ENCODE peak calls at places on chromosome 11, in seven cellular contexts. W is body of pancreas, J is cardiac muscle cell, X is right atrium auricular region, Q is pancreas, U is heart right ventricle, K is heart left ventricle. B is an unnamed sample. For H3K4me1, the result is how much of the 10 kb centered on the place peaks cover.

GRCh38 chr11:68994891-68995280 is 14.1 kb upstream of the MRGPRD start:
- DNase-seq in Q (no peak), X (no peak), J (no peak), K (no peak), U (no peak), W (no peak), B (no peak)

GRCh38 chr11:61702701-61703312 is 22.6 kb downstream of the DAGLA start:
- DNase-seq in W (no peak), K (no peak), Q (no peak), X (no peak), U (no peak), J (no peak), B (no peak)

GRCh38 chr11:105000797-105001196 is 22.2 kb downstream of the CASP5 start:
- DNase-seq in W (no peak), J (no peak), Q (peak), X (no peak), U (peak), K (no peak), B (no peak)

GRCh38 chr11:73213196-73214143 is 4.6 kb upstream of the P2RY2 start:
- DNase-seq in U (no peak), X (no peak), K (no peak), J (no peak), Q (no peak), W (no peak), B (no peak)

GRCh38 chr11:66006891-66007176 is 4.5 kb downstream of the BANF1 start:
- DNase-seq in J (no peak), U (no peak), W (no peak), Q (no peak), X (no peak), K (no peak), B (no peak)

GRCh38 chr11:6576471-6577373 is 26.7 kb downstream of the RRP8 start:
- DNase-seq in K (peak), J (peak), Q (no peak), U (no peak), W (no peak), X (no peak), B (no peak)

GRCh38 chr11:118622376-118623290 is 15.2 kb downstream of the PHLDB1 start:
- DNase-seq in X (no peak), W (peak), U (peak), K (peak), Q (peak), J (peak), B (peak)

GRCh38 chr11:45620243-45620642 is 45.2 kb downstream of the CHST1 start:
- DNase-seq in Q (no peak), K (no peak), W (no peak), U (no peak), X (no peak), J (no peak), B (no peak)

GRCh38 chr11:67400251-67400941 is 1.3 kb downstream of the PPP1CA start:
- DNase-seq in X (no peak), J (peak), Q (no peak), W (no peak), U (no peak), K (no peak), B (no peak)

GRCh38 chr11:19025799-19026406 is 34.6 kb downstream of the MRGPRX2 start:
- DNase-seq in U (no peak), J (peak), X (no peak), Q (no peak), W (no peak), K (peak), B (peak)

GRCh38 chr11:115500547-115501503 is 3.4 kb downstream of the CADM1 start:
- DNase-seq in K (no peak), J (no peak), U (no peak), W (no peak), Q (no peak), X (no peak), B (peak)

GRCh38 chr11:46348986-46349401 is 1.7 kb downstream of the DGKZ start:
- DNase-seq in X (no peak), W (no peak), K (no peak), Q (no peak), J (no peak), U (no peak), B (no peak)

GRCh38 chr11:117583063-117583801 is 213.8 kb downstream of the DSCAML1 start:
- DNase-seq in Q (no peak), X (no peak), K (no peak), U (no peak), J (peak), W (no peak), B (no peak)

GRCh38 chr11:115963170-115963569 is 459.0 kb upstream of the CADM1 start:
- DNase-seq in K (no peak), W (no peak), X (no peak), U (no peak), J (peak), Q (no peak), B (no peak)

GRCh38 chr11:65442952-65443351 is 20.4 kb downstream of the NEAT1 start:
- DNase-seq in X (peak), J (peak), W (no peak), Q (no peak), U (no peak), K (no peak), B (no peak)

GRCh38 chr11:64241175-64241429 is 207 bp downstream of the FKBP2 start:
- DNase-seq in J (peak), Q (no peak), X (no peak), W (no peak), K (no peak), U (no peak), B (peak)

GRCh38 chr11:64242920-64243854 is 2.3 kb downstream of the FKBP2 start:
- DNase-seq in X (no peak), K (no peak), W (no peak), J (no peak), Q (no peak), U (no peak), B (no peak)

GRCh38 chr11:64240467-64241174 is at the start of gene FKBP2:
- DNase-seq in W (peak), Q (peak), U (peak), K (peak), J (peak), X (peak), B (peak)

GRCh38 chr11:64239662-64240466 is 1.0 kb upstream of the FKBP2 start:
- DNase-seq in W (peak), X (no peak), U (no peak), K (no peak), J (no peak), Q (peak), B (no peak)

GRCh38 chr11:64241430-64242153 is 697 bp downstream of the FKBP2 start:
- DNase-seq in W (peak), Q (peak), U (peak), J (peak), K (peak), X (peak), B (peak)
- H3K4me1 ChIP-seq in W (half or more), Q (under half), U (under half), J (under half), K (half or more), X (under half), B (under half)

DNA sequence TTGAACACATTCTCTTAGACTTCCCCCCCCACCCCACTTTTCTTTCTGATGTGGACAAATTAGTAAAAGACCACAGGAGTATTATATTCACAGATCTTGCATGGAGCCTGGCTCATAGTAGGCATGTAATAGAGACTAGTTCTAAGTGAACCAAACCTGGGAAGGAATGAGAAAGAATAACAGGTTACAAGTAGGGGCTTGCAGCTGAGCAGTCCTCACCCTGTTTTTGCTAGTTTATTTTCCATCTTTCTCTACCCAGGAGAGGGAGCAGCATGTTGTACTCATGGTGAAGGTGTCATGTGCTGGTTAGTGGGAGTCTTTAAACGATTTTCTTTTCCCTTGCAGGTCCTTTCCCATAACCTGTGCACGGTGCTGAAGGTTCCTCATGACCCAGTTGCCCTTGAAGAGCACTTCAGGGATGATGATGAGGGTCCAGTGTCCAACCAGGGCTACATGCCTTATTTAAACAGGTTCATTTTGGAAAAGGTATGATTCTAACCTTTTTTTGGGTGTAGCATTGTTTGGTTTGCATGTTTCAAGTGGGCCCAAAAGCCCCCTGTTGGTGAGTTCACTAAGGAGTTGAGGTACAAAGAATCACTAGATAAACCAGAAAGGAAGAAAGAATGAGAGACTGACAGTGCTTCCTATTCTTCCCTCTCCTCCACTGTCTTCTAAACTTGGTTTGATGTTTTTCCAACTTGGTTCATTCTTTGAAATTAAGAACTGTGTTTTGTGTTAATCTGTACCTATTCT is 30.1 kb downstream of the SWAP70 start:
- DNase-seq in K (no peak), X (no peak), J (no peak), W (no peak), U (no peak), Q (no peak), B (peak)
- TF ChIP-seq CTCF in K (no peak), X (no peak), J (no peak), W (no peak), U (no peak), Q (no peak), B (peak)

DNA sequence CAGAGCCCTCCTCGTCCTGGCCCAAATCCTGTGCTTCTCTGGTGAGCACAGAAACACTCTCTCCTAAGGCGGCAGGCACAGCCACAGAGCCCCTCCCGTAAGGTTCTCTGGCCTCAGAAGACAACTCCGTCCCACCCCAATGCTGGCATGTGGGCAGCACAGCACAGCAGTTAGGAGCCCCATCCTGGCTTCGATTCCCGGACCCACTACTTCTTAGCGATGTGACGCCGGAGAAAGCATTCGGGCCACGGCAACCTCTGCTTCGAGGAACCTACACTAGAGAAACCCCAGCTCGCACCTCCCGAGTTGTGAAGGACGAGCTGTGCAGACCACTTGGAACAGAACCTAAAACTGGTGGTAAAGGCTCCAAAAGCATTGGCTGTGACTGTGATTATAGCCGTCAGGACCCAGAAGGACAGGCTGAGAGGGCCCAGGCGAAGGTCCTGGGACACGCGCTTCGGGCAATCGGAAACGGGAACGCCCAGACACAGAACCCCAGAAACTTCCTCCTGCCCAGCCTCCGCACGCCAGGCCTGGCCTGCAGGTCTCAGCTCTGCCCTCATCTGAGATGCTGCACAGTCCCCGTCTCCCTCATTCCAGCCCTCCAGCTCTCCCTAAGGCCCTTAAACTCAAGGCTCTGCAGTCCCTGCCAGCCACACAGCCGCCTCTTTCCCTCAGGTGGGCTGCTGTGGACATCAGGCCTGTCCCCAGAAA is 26.6 kb downstream of the IGSF9B start:
- DNase-seq in X (no peak), J (no peak), U (no peak), K (no peak), Q (no peak), W (no peak), B (no peak)
- H3K27ac ChIP-seq in X (no peak), J (no peak), U (no peak), K (no peak), Q (no peak), W (no peak), B (no peak)

DNA sequence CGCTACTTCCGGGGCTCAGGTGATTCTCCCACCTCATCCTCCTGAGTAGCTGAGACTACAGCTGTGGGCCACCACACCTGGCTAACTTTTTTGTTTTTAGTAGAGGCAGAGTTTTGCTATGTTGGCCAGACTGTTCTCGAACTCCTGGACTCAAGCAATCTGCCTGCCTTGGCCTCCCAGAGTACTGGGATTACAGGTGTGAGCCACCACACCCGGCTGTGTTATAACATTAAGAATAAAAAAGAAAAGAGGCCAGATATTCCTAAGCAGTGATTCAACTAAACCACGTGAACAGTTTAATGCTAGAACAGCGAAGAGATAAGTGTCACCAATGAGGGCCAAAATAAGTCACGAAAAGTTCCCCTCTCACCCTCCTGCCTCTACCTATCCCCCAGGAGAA is 3.7 kb downstream of the PRDM10 start:
- DNase-seq in Q (no peak), W (no peak), J (no peak), U (no peak), X (no peak), K (no peak), B (no peak)
- H3K4me1 ChIP-seq in Q (under half), W (under half), J (under half), U (under half), X (under half), K (under half), B (under half)

GRCh38 chr11:2809854-2810253 is 75.7 kb downstream of the CDKN1C start:
- DNase-seq in W (no peak), J (no peak), X (no peak), Q (no peak), U (no peak), K (no peak), B (no peak)
- TF ChIP-seq CTCF in W (no peak), J (no peak), X (no peak), Q (no peak), U (no peak), K (no peak), B (no peak)

GRCh38 chr11:77276271-77276670 is 25.2 kb downstream of the GDPD4 start:
- DNase-seq in U (no peak), X (no peak), K (no peak), Q (no peak), W (no peak), J (peak), B (no peak)
- H3K27ac ChIP-seq in U (no peak), X (no peak), K (no peak), Q (no peak), W (no peak), J (no peak), B (no peak)

GRCh38 chr11:3893311-3893710 is 37.8 kb downstream of the STIM1 start:
- DNase-seq in U (no peak), K (no peak), Q (no peak), W (no peak), J (no peak), X (no peak), B (no peak)
- H3K4me1 ChIP-seq in U (under half), K (under half), Q (under half), W (under half), J (under half), X (under half), B (under half)

GRCh38 chr11:30128269-30128932 is 102.4 kb upstream of the FSHB start:
- DNase-seq in K (no peak), U (no peak), Q (no peak), W (peak), J (peak), X (no peak), B (peak)
- TF ChIP-seq CTCF in K (peak), U (peak), Q (peak), W (peak), J (peak), X (peak), B (peak)

GRCh38 chr11:11146830-11147229 is 206.2 kb downstream of the CSNK2A3 start:
- DNase-seq in W (no peak), Q (no peak), J (no peak), U (no peak), X (no peak), K (no peak), B (no peak)

GRCh38 chr11:11148104-11148509 is 204.9 kb downstream of the CSNK2A3 start:
- DNase-seq in J (peak), U (peak), Q (peak), W (peak), K (peak), X (peak), B (peak)

GRCh38 chr11:11149671-11150459 is 203.2 kb downstream of the CSNK2A3 start:
- DNase-seq in X (no peak), K (no peak), Q (no peak), W (no peak), U (no peak), J (no peak), B (peak)

GRCh38 chr11:11152877-11153276 is 200.2 kb downstream of the CSNK2A3 start:
- DNase-seq in Q (no peak), K (no peak), W (no peak), J (no peak), U (no peak), X (no peak), B (no peak)

GRCh38 chr11:11148598-11148997 is 204.5 kb downstream of the CSNK2A3 start:
- DNase-seq in W (no peak), K (no peak), J (no peak), X (no peak), U (no peak), Q (no peak), B (no peak)
- H3K27ac ChIP-seq in W (no peak), K (peak), J (no peak), X (peak), U (peak), Q (no peak), B (no peak)

DNA sequence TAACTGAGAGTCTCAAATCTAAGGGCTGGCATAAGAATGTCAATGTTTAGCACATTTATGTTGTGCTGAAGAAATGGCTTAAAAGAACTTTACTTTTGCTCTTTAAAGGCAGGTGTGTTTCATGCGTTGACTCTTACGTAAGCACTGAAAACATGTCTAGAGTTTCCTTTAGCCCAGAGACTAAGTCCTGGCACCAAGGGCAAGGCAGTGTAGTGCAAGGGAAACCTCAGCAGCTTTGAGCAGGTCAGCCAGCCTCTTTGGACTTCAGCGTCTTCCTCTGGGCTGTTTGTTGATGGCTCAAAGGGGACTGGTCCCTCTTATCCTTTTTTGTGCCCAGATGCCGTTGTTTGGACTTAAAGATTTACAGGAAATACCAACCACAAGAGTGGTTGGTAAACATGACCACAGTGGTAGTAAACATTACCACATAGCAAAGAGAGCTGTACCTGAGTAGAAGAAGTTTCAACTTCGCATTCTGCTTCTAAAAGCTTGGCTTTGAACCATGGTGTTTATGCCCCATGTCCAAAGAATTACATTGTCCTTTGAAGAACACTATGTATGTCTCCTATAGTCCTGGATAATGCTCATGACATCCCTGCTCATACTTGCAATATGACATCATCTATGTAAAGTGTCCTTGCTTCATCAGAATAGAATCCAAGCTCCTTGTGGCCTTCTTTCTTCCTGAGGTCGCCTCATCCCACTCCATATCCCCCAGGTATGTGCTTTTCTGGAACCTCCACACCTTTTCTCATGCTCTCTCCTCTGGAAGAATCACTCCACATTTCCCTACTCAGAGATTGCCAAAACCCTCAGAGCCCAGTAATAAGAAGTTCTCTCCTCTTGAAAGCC is 23.5 kb downstream of the TENM4 start:
- DNase-seq in K (no peak), X (no peak), W (no peak), J (no peak), U (no peak), Q (no peak), B (no peak)
- H3K4me1 ChIP-seq in K (under half), X (under half), W (under half), J (under half), U (under half), Q (under half), B (half or more)